ENCODE peak calls at places on chromosomes 12 and 14, in ten cellular contexts. O is HepG2; P is PC-3; F is A549; A is thoracic aorta; L is colonic mucosa; X is fibroblast of lung; I is GM23338; E is aorta; B is CD8-positive, alpha-beta T cell. T is an unnamed sample.
A peak's percentile ranks its signal among the peaks of the same experiment; 100 is the strongest.

GRCh38 chr14:94636744-94637412 is 24.7 kb downstream of the SERPINA3 start:
- DNase-seq in O (peak; percentile 80), P (no peak), F (no peak), A (no peak), L (no peak), X (no peak), I (peak; percentile 18), E (no peak), B (no peak), T (no peak)

GRCh38 chr12:65879878-65880277 is 55.6 kb downstream of the HMGA2 start:
- DNase-seq in O (no peak), P (peak; percentile 65), F (no peak), A (no peak), L (no peak), X (peak; percentile 95), I (no peak), E (no peak), B (no peak), T (no peak)

GRCh38 chr14:78697341-78697740 is 527.2 kb downstream of the NRXN3 start:
- DNase-seq in O (peak; percentile 6), P (peak; percentile 56), F (peak; percentile 7), A (no peak), L (no peak), X (peak; percentile 19), I (peak; percentile 37), E (no peak), B (no peak), T (no peak)

GRCh38 chr12:34395056-34396005 is 373.0 kb downstream of the ALG10 start:
- DNase-seq in O (no peak), P (no peak), F (no peak), A (no peak), L (peak; percentile 10), X (no peak), I (no peak), E (peak; percentile 38), B (peak; percentile 2), T (peak; percentile 1)

GRCh38 chr12:105076098-105076497 is 8.2 kb downstream of the ALDH1L2 start:
- DNase-seq in O (no peak), P (peak; percentile 25), F (no peak), A (no peak), L (no peak), X (no peak), I (no peak), E (no peak), B (no peak), T (no peak)

GRCh38 chr12:33795536-33795935 is 226.8 kb upstream of the ALG10 start:
- DNase-seq in O (no peak), P (peak; percentile 82), F (no peak), A (no peak), L (no peak), X (no peak), I (no peak), E (no peak), B (no peak), T (no peak)

GRCh38 chr12:70338531-70338930 is 27.6 kb upstream of the KCNMB4 start:
- DNase-seq in O (no peak), P (no peak), F (no peak), A (no peak), L (no peak), X (no peak), I (no peak), E (no peak), B (no peak), T (no peak)

GRCh38 chr12:98401427-98401826 is 114.0 kb upstream of the TMPO start:
- DNase-seq in O (no peak), P (no peak), F (no peak), A (no peak), L (no peak), X (no peak), I (no peak), E (no peak), B (no peak), T (peak; percentile 83)

GRCh38 chr14:104650057-104650980 is 39.1 kb upstream of the INF2 start:
- DNase-seq in O (peak; percentile 37), P (peak; percentile 59), F (peak; percentile 82), A (no peak), L (peak; percentile 72), X (peak; percentile 48), I (peak; percentile 91), E (peak; percentile 90), B (peak; percentile 65), T (peak; percentile 79)

GRCh38 chr12:130145731-130146130 is 16.5 kb upstream of the FZD10 start:
- DNase-seq in O (no peak), P (no peak), F (no peak), A (no peak), L (no peak), X (no peak), I (no peak), E (peak; percentile 55), B (no peak), T (no peak)

GRCh38 chr12:45547822-45548221 is 181.7 kb upstream of the ARID2 start:
- DNase-seq in O (no peak), P (peak; percentile 13), F (no peak), A (no peak), L (no peak), X (peak; percentile 24), I (no peak), E (no peak), B (no peak), T (no peak)

GRCh38 chr12:11861155-11861863 is 209.4 kb upstream of the BCL2L14 start:
- DNase-seq in O (no peak), P (no peak), F (no peak), A (no peak), L (no peak), X (no peak), I (no peak), E (no peak), B (no peak), T (no peak)
- H3K4me1 ChIP-seq in O (peaks cover 28% of the 10 kb centered on the region), P (no peaks in the 10 kb centered on the region), F (no peaks in the 10 kb centered on the region), A (peaks cover 50% of the 10 kb centered on the region), L (peaks cover under 1% of the 10 kb centered on the region), X (peaks cover 10% of the 10 kb centered on the region), I (peaks cover 30% of the 10 kb centered on the region), E (peaks cover 15% of the 10 kb centered on the region), B (no peaks in the 10 kb centered on the region), T (peaks cover 9% of the 10 kb centered on the region)

GRCh38 chr12:117966511-117966910 is 2.3 kb downstream of the KSR2 start:
- DNase-seq in O (no peak), P (no peak), F (no peak), A (no peak), L (no peak), X (no peak), I (no peak), E (no peak), B (no peak), T (no peak)

GRCh38 chr12:117968084-117968789 is 553 bp downstream of the KSR2 start:
- DNase-seq in O (no peak), P (no peak), F (no peak), A (no peak), L (no peak), X (no peak), I (peak; percentile 27), E (no peak), B (no peak), T (no peak)

GRCh38 chr12:117967043-117967442 is 1.7 kb downstream of the KSR2 start:
- DNase-seq in O (no peak), P (no peak), F (no peak), A (no peak), L (no peak), X (no peak), I (peak; percentile 6), E (no peak), B (no peak), T (no peak)

GRCh38 chr12:117968826-117969659 is at the start of gene KSR2:
- DNase-seq in O (peak; percentile 13), P (peak; percentile 92), F (peak; percentile 72), A (no peak), L (peak; percentile 78), X (no peak), I (peak; percentile 96), E (no peak), B (peak; percentile 29), T (peak; percentile 30)

GRCh38 chr12:117967512-117967911 is 1.3 kb downstream of the KSR2 start:
- DNase-seq in O (no peak), P (no peak), F (no peak), A (no peak), L (no peak), X (no peak), I (peak; percentile 37), E (no peak), B (no peak), T (no peak)
- H3K4me3 ChIP-seq in O (no peak overlapping the region), P (peak overlapping the region; percentile 89), F (no peak overlapping the region), A (no peak overlapping the region), L (no peak overlapping the region), X (no peak overlapping the region), I (peak overlapping the region; percentile 88), E (no peak overlapping the region), B (no peak overlapping the region), T (no peak overlapping the region)

DNA sequence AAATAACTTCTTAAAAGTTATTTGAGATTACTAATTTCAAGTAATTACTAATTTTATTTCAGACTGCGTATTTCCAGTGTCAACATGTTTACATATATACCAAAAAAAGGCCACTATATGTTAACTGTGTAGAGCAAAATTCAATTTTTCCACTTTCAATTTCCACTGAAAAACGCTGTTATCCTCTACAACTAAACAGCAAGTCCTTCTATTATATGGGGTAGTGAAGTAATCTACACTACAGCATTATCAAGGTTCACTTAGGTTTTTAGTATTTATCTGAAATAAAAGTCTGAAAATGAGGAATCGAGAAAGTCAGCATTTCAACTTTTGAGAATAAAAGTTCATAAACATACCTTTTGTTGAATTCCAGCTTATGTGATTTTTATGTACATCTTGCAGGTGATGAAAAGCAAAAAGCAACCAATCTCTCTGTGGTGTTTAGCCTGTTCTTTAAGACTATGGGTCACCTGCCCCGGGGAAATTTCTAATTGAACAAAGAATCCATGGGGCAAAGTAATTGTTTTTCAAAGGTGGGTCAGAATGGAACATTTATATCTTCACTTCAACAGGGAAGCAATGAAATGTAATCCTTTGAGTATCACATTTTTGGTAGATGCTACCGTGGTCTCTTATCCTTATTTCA is 3.3 kb downstream of the BTG1 start:
- DNase-seq in O (no peak), P (no peak), F (no peak), A (no peak), L (no peak), X (no peak), I (no peak), E (no peak), B (no peak), T (no peak)
- H3K4me1 ChIP-seq in O (peaks cover 75% of the 10 kb centered on the region), P (peaks cover 32% of the 10 kb centered on the region), F (peaks cover 25% of the 10 kb centered on the region), A (peaks cover 27% of the 10 kb centered on the region), L (peaks cover 6% of the 10 kb centered on the region), X (no peaks in the 10 kb centered on the region), I (peaks cover 56% of the 10 kb centered on the region), E (peaks cover 4% of the 10 kb centered on the region), B (peaks cover 1% of the 10 kb centered on the region), T (no peaks in the 10 kb centered on the region)

DNA sequence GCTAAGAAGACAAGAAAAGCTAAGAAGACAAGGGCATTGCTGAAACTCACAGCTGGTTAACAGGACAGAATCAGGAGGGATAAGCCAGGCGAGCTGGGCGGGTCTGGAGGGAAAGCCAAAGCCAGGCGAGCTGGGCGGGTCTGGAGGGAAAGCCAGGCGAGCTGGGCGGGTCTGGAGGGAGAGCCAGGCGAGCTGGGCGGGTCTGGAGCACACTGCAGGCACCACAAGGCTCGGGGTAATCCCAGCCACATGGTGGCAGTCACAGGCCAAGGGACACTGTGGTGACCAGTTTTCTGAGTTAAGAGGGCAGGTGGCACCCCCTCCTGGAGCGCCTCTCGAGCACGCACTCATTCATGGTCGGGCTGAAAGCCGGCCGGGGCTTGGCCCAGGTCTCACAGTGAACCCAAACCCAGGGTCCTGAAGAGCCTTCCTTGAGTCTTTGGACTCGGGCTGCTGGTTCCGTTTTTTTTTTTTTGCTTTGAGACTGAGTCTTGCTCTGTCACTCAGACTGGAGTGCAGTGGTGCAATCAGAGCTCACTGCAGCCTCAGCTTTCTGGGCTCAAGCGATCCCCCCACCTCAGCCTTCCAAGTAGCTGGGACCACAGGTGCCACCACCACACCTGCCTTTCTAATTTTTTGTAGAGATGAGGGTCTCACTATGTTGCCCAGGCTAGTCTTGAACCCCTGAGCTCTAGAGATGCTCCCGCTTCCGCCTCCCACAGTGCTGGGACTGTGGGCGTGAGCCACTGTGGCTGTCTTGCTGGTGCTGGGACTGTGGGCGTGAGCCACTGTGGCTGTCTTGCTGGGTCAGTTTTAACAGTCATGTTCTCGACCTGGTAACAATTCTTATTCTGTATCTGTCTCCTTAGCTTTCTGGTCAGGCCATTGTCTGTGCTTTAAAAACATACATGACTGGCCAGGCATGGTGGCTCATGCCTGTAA is 40.2 kb downstream of the HSP90AA1 start:
- DNase-seq in O (peak; percentile 70), P (peak; percentile 71), F (peak; percentile 58), A (peak; percentile 65), L (peak; percentile 88), X (peak; percentile 76), I (peak; percentile 93), E (peak; percentile 93), B (peak; percentile 26), T (peak; percentile 97)
- H3K4me3 ChIP-seq in O (no peak overlapping the region), P (no peak overlapping the region), F (no peak overlapping the region), A (no peak overlapping the region), L (no peak overlapping the region), X (no peak overlapping the region), I (no peak overlapping the region), E (no peak overlapping the region), B (no peak overlapping the region), T (no peak overlapping the region)

T was measured in BE2C.